ENCODE peak calls at places on chromosomes 13 and 19, in ten cellular contexts. One of them, this sample, is unnamed.

GRCh38 chr19:50573741-50574461 is 5.7 kb upstream of the LRRC4B start:
- DNase-seq in right lobe of liver: no peak
- DNase-seq in tibial artery: no peak
- DNase-seq in thoracic aorta: no peak
- DNase-seq in A673: no peak
- DNase-seq in MM.1S: no peak
- DNase-seq in cardiac muscle cell: no peak
- DNase-seq in CD8-positive, alpha-beta T cell: no peak
- DNase-seq in Jurkat, Clone E6-1: no peak
- DNase-seq in fibroblast of the aortic adventitia: no peak
- DNase-seq in this sample: no peak

GRCh38 chr13:48158290-48158689 is 63.4 kb upstream of the MED4 start:
- DNase-seq in right lobe of liver: no peak
- DNase-seq in tibial artery: no peak
- DNase-seq in thoracic aorta: no peak
- DNase-seq in A673: peak; percentile 19
- DNase-seq in MM.1S: no peak
- DNase-seq in cardiac muscle cell: no peak
- DNase-seq in CD8-positive, alpha-beta T cell: no peak
- DNase-seq in Jurkat, Clone E6-1: no peak
- DNase-seq in fibroblast of the aortic adventitia: no peak
- DNase-seq in this sample: peak; percentile 15

GRCh38 chr19:41705393-41706174 is 2.8 kb upstream of the CEACAM5 start:
- DNase-seq in right lobe of liver: peak; percentile 44
- DNase-seq in tibial artery: no peak
- DNase-seq in thoracic aorta: no peak
- DNase-seq in A673: peak; percentile 34
- DNase-seq in MM.1S: no peak
- DNase-seq in cardiac muscle cell: no peak
- DNase-seq in CD8-positive, alpha-beta T cell: no peak
- DNase-seq in Jurkat, Clone E6-1: peak; percentile 10
- DNase-seq in fibroblast of the aortic adventitia: no peak
- DNase-seq in this sample: peak; percentile 45

GRCh38 chr13:76715043-76715442 is 171.2 kb downstream of the KCTD12 start:
- DNase-seq in right lobe of liver: no peak
- DNase-seq in tibial artery: no peak
- DNase-seq in thoracic aorta: no peak
- DNase-seq in A673: no peak
- DNase-seq in MM.1S: no peak
- DNase-seq in cardiac muscle cell: no peak
- DNase-seq in CD8-positive, alpha-beta T cell: no peak
- DNase-seq in Jurkat, Clone E6-1: no peak
- DNase-seq in fibroblast of the aortic adventitia: no peak
- DNase-seq in this sample: no peak

GRCh38 chr19:45385392-45386221 is 15.2 kb upstream of the ERCC2 start:
- DNase-seq in right lobe of liver: no peak
- DNase-seq in tibial artery: no peak
- DNase-seq in thoracic aorta: no peak
- DNase-seq in A673: no peak
- DNase-seq in MM.1S: no peak
- DNase-seq in cardiac muscle cell: no peak
- DNase-seq in CD8-positive, alpha-beta T cell: no peak
- DNase-seq in Jurkat, Clone E6-1: no peak
- DNase-seq in fibroblast of the aortic adventitia: no peak
- DNase-seq in this sample: no peak

GRCh38 chr13:98581971-98582702 is 5.2 kb upstream of the STK24 start:
- DNase-seq in right lobe of liver: no peak
- DNase-seq in tibial artery: no peak
- DNase-seq in thoracic aorta: no peak
- DNase-seq in A673: peak; percentile 36
- DNase-seq in MM.1S: no peak
- DNase-seq in cardiac muscle cell: peak; percentile 84
- DNase-seq in CD8-positive, alpha-beta T cell: no peak
- DNase-seq in Jurkat, Clone E6-1: no peak
- DNase-seq in fibroblast of the aortic adventitia: peak; percentile 66
- DNase-seq in this sample: no peak

GRCh38 chr19:43570174-43570791 is 5.0 kb downstream of the XRCC1 start:
- DNase-seq in right lobe of liver: no peak
- DNase-seq in tibial artery: no peak
- DNase-seq in thoracic aorta: no peak
- DNase-seq in A673: no peak
- DNase-seq in MM.1S: no peak
- DNase-seq in cardiac muscle cell: no peak
- DNase-seq in CD8-positive, alpha-beta T cell: no peak
- DNase-seq in Jurkat, Clone E6-1: peak; percentile 50
- DNase-seq in fibroblast of the aortic adventitia: no peak
- DNase-seq in this sample: no peak

GRCh38 chr13:47085346-47085745 is 188.5 kb upstream of the HTR2A start:
- DNase-seq in right lobe of liver: no peak
- DNase-seq in tibial artery: no peak
- DNase-seq in thoracic aorta: no peak
- DNase-seq in A673: no peak
- DNase-seq in MM.1S: no peak
- DNase-seq in cardiac muscle cell: no peak
- DNase-seq in CD8-positive, alpha-beta T cell: no peak
- DNase-seq in Jurkat, Clone E6-1: no peak
- DNase-seq in fibroblast of the aortic adventitia: peak; percentile 42
- DNase-seq in this sample: no peak

GRCh38 chr13:43303040-43303729 is 279.8 kb downstream of the DNAJC15 start:
- DNase-seq in right lobe of liver: peak; percentile 73
- DNase-seq in tibial artery: peak; percentile 34
- DNase-seq in thoracic aorta: no peak
- DNase-seq in A673: peak; percentile 84
- DNase-seq in MM.1S: peak; percentile 54
- DNase-seq in cardiac muscle cell: peak; percentile 93
- DNase-seq in CD8-positive, alpha-beta T cell: no peak
- DNase-seq in Jurkat, Clone E6-1: peak; percentile 10
- DNase-seq in fibroblast of the aortic adventitia: peak; percentile 81
- DNase-seq in this sample: no peak

GRCh38 chr13:113654591-113655357 is 3.2 kb downstream of the ATP4B start:
- DNase-seq in right lobe of liver: peak; percentile 43
- DNase-seq in tibial artery: no peak
- DNase-seq in thoracic aorta: no peak
- DNase-seq in A673: no peak
- DNase-seq in MM.1S: no peak
- DNase-seq in cardiac muscle cell: no peak
- DNase-seq in CD8-positive, alpha-beta T cell: no peak
- DNase-seq in Jurkat, Clone E6-1: no peak
- DNase-seq in fibroblast of the aortic adventitia: no peak
- DNase-seq in this sample: no peak

GRCh38 chr19:45615795-45616708 is 14.0 kb upstream of the GPR4 start:
- DNase-seq in right lobe of liver: peak; percentile 72
- DNase-seq in tibial artery: peak; percentile 59
- DNase-seq in thoracic aorta: no peak
- DNase-seq in A673: peak; percentile 94
- DNase-seq in MM.1S: peak; percentile 87
- DNase-seq in cardiac muscle cell: peak; percentile 98
- DNase-seq in CD8-positive, alpha-beta T cell: peak; percentile 83
- DNase-seq in Jurkat, Clone E6-1: peak; percentile 87
- DNase-seq in fibroblast of the aortic adventitia: peak; percentile 79
- DNase-seq in this sample: peak; percentile 43

GRCh38 chr13:59531571-59532091 is 632.1 kb downstream of the DIAPH3 start:
- DNase-seq in right lobe of liver: peak; percentile 71
- DNase-seq in tibial artery: peak; percentile 83
- DNase-seq in thoracic aorta: peak; percentile 16
- DNase-seq in A673: peak; percentile 91
- DNase-seq in MM.1S: no peak
- DNase-seq in cardiac muscle cell: peak; percentile 80
- DNase-seq in CD8-positive, alpha-beta T cell: peak; percentile 20
- DNase-seq in Jurkat, Clone E6-1: peak; percentile 83
- DNase-seq in fibroblast of the aortic adventitia: peak; percentile 83
- DNase-seq in this sample: peak; percentile 28

GRCh38 chr13:23107665-23108064 is 73.1 kb upstream of the SGCG start:
- DNase-seq in right lobe of liver: no peak
- DNase-seq in tibial artery: no peak
- DNase-seq in thoracic aorta: no peak
- DNase-seq in A673: no peak
- DNase-seq in MM.1S: no peak
- DNase-seq in cardiac muscle cell: no peak
- DNase-seq in CD8-positive, alpha-beta T cell: no peak
- DNase-seq in Jurkat, Clone E6-1: no peak
- DNase-seq in fibroblast of the aortic adventitia: no peak
- DNase-seq in this sample: no peak

GRCh38 chr19:11375143-11375948 is 880 bp downstream of the SWSAP1 start:
- DNase-seq in right lobe of liver: peak; percentile 85
- DNase-seq in tibial artery: peak; percentile 49
- DNase-seq in thoracic aorta: no peak
- DNase-seq in A673: peak; percentile 44
- DNase-seq in MM.1S: peak; percentile 62
- DNase-seq in cardiac muscle cell: peak; percentile 53
- DNase-seq in CD8-positive, alpha-beta T cell: peak; percentile 88
- DNase-seq in Jurkat, Clone E6-1: peak; percentile 68
- DNase-seq in fibroblast of the aortic adventitia: no peak
- DNase-seq in this sample: peak; percentile 86

GRCh38 chr19:11373885-11374448 is 499 bp upstream of the SWSAP1 start:
- DNase-seq in right lobe of liver: no peak
- DNase-seq in tibial artery: no peak
- DNase-seq in thoracic aorta: no peak
- DNase-seq in A673: no peak
- DNase-seq in MM.1S: no peak
- DNase-seq in cardiac muscle cell: no peak
- DNase-seq in CD8-positive, alpha-beta T cell: no peak
- DNase-seq in Jurkat, Clone E6-1: no peak
- DNase-seq in fibroblast of the aortic adventitia: no peak
- DNase-seq in this sample: no peak

GRCh38 chr19:11370744-11371143 is 3.7 kb upstream of the SWSAP1 start:
- DNase-seq in right lobe of liver: no peak
- DNase-seq in tibial artery: no peak
- DNase-seq in thoracic aorta: no peak
- DNase-seq in A673: no peak
- DNase-seq in MM.1S: no peak
- DNase-seq in cardiac muscle cell: no peak
- DNase-seq in CD8-positive, alpha-beta T cell: no peak
- DNase-seq in Jurkat, Clone E6-1: no peak
- DNase-seq in fibroblast of the aortic adventitia: no peak
- DNase-seq in this sample: no peak

GRCh38 chr19:11374449-11375142 is at the start of gene SWSAP1:
- DNase-seq in right lobe of liver: peak; percentile 99
- DNase-seq in tibial artery: peak; percentile 99
- DNase-seq in thoracic aorta: peak; percentile 97
- DNase-seq in A673: peak; percentile 100
- DNase-seq in MM.1S: peak; percentile 99
- DNase-seq in cardiac muscle cell: peak; percentile 99
- DNase-seq in CD8-positive, alpha-beta T cell: peak; percentile 99
- DNase-seq in Jurkat, Clone E6-1: peak; percentile 99
- DNase-seq in fibroblast of the aortic adventitia: peak; percentile 100
- DNase-seq in this sample: peak; percentile 99

GRCh38 chr19:11373166-11373884 is 1.1 kb upstream of the SWSAP1 start:
- DNase-seq in right lobe of liver: no peak
- DNase-seq in tibial artery: no peak
- DNase-seq in thoracic aorta: no peak
- DNase-seq in A673: peak; percentile 61
- DNase-seq in MM.1S: no peak
- DNase-seq in cardiac muscle cell: peak; percentile 89
- DNase-seq in CD8-positive, alpha-beta T cell: no peak
- DNase-seq in Jurkat, Clone E6-1: no peak
- DNase-seq in fibroblast of the aortic adventitia: peak; percentile 22
- DNase-seq in this sample: no peak
- H3K4me3 ChIP-seq in right lobe of liver: no peak overlapping the region
- H3K4me3 ChIP-seq in tibial artery: no peak overlapping the region
- H3K4me3 ChIP-seq in thoracic aorta: no peak overlapping the region
- H3K4me3 ChIP-seq in A673: peak overlapping the region; percentile 61
- H3K4me3 ChIP-seq in MM.1S: peak overlapping the region; percentile 84
- H3K4me3 ChIP-seq in cardiac muscle cell: no peak overlapping the region
- H3K4me3 ChIP-seq in CD8-positive, alpha-beta T cell: peak overlapping the region; percentile 73
- H3K4me3 ChIP-seq in Jurkat, Clone E6-1: no peak overlapping the region
- H3K4me3 ChIP-seq in fibroblast of the aortic adventitia: no peak overlapping the region
- H3K4me3 ChIP-seq in this sample: peak overlapping the region; percentile 92

GRCh38 chr13:101917475-101917810 is 465.0 kb downstream of the ITGBL1 start:
- DNase-seq in right lobe of liver: no peak
- DNase-seq in tibial artery: no peak
- DNase-seq in thoracic aorta: no peak
- DNase-seq in A673: peak; percentile 34
- DNase-seq in MM.1S: no peak
- DNase-seq in cardiac muscle cell: no peak
- DNase-seq in CD8-positive, alpha-beta T cell: no peak
- DNase-seq in Jurkat, Clone E6-1: no peak
- DNase-seq in fibroblast of the aortic adventitia: no peak
- DNase-seq in this sample: no peak
- H3K4me3 ChIP-seq in right lobe of liver: no peak overlapping the region
- H3K4me3 ChIP-seq in tibial artery: no peak overlapping the region
- H3K4me3 ChIP-seq in thoracic aorta: peak overlapping the region; percentile 67
- H3K4me3 ChIP-seq in A673: peak overlapping the region; percentile 49
- H3K4me3 ChIP-seq in MM.1S: no peak overlapping the region
- H3K4me3 ChIP-seq in cardiac muscle cell: no peak overlapping the region
- H3K4me3 ChIP-seq in CD8-positive, alpha-beta T cell: no peak overlapping the region
- H3K4me3 ChIP-seq in Jurkat, Clone E6-1: no peak overlapping the region
- H3K4me3 ChIP-seq in fibroblast of the aortic adventitia: no peak overlapping the region
- H3K4me3 ChIP-seq in this sample: no peak overlapping the region

DNA sequence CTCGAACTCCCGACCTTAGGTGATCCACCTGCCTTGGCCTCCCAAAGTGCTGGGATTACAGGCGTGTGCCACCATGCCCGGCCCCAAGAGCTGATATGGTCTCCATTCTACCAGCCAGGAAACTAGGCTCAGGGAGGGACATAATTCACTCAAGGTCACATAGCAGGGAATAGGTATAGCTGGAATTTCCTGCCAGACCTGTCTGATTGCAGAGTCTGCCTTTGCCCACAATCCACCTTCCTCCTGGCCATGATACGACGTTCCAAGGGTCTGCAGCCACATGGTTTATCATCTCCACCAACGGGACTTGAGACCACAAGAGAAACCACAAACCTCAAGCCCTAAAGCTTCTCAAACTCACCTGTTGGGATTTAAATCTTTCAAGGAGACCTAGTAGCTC is 32.0 kb downstream of the ZNRF4 start:
- DNase-seq in right lobe of liver: no peak
- DNase-seq in tibial artery: no peak
- DNase-seq in thoracic aorta: no peak
- DNase-seq in A673: no peak
- DNase-seq in MM.1S: no peak
- DNase-seq in cardiac muscle cell: no peak
- DNase-seq in CD8-positive, alpha-beta T cell: no peak
- DNase-seq in Jurkat, Clone E6-1: peak; percentile 34
- DNase-seq in fibroblast of the aortic adventitia: no peak
- DNase-seq in this sample: no peak
- H3K4me3 ChIP-seq in right lobe of liver: no peak overlapping the region
- H3K4me3 ChIP-seq in tibial artery: no peak overlapping the region
- H3K4me3 ChIP-seq in thoracic aorta: no peak overlapping the region
- H3K4me3 ChIP-seq in A673: no peak overlapping the region
- H3K4me3 ChIP-seq in MM.1S: no peak overlapping the region
- H3K4me3 ChIP-seq in cardiac muscle cell: no peak overlapping the region
- H3K4me3 ChIP-seq in CD8-positive, alpha-beta T cell: no peak overlapping the region
- H3K4me3 ChIP-seq in Jurkat, Clone E6-1: no peak overlapping the region
- H3K4me3 ChIP-seq in fibroblast of the aortic adventitia: no peak overlapping the region
- H3K4me3 ChIP-seq in this sample: no peak overlapping the region

DNA sequence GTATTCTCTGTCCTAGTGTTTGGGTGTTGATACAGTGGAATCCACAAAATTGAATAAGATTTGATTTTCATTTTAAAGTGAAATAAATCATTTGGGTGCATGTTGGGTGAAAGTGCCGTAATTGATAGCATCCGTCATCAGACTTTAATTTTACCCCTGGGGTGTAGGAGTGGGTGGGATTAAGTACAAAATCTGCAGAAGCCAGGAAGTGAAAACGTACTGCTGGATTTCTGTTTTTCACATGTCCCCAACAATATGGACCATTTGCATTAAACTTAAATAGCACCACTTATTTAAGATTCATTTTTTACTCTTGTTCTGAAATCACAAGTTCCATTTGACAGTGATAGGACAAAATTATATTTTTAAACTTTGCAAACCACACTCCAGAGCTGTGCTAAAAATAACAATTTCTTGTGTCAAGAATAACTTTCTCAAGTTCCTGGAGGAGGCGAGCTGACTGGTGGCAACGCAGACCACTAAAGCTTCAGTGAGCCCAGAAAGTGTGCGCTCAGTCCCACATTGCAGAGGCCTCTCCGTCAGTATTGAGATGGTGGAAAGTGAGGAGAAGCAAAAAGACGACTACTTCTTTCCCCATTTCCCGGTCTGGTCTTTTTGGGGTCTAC is 71.3 kb downstream of the ARHGEF7 start:
- DNase-seq in right lobe of liver: no peak
- DNase-seq in tibial artery: no peak
- DNase-seq in thoracic aorta: no peak
- DNase-seq in A673: peak; percentile 27
- DNase-seq in MM.1S: no peak
- DNase-seq in cardiac muscle cell: no peak
- DNase-seq in CD8-positive, alpha-beta T cell: no peak
- DNase-seq in Jurkat, Clone E6-1: no peak
- DNase-seq in fibroblast of the aortic adventitia: no peak
- DNase-seq in this sample: no peak
- H3K4me3 ChIP-seq in right lobe of liver: no peak overlapping the region
- H3K4me3 ChIP-seq in tibial artery: peak overlapping the region; percentile 42
- H3K4me3 ChIP-seq in thoracic aorta: peak overlapping the region; percentile 63
- H3K4me3 ChIP-seq in A673: no peak overlapping the region
- H3K4me3 ChIP-seq in MM.1S: no peak overlapping the region
- H3K4me3 ChIP-seq in cardiac muscle cell: no peak overlapping the region
- H3K4me3 ChIP-seq in CD8-positive, alpha-beta T cell: no peak overlapping the region
- H3K4me3 ChIP-seq in Jurkat, Clone E6-1: peak overlapping the region; percentile 56
- H3K4me3 ChIP-seq in fibroblast of the aortic adventitia: no peak overlapping the region
- H3K4me3 ChIP-seq in this sample: no peak overlapping the region

This sample was measured in naive thymus-derived CD4-positive, alpha-beta T cell.